ENCODE peak calls at places on chromosomes 5 and 9, in seven cellular contexts. J is SW 1271; O is Calu3; Z is hepatic stellate cell; L is NCI-H1092 treated with DMSO at 0.1 percent for 48 hours; C is stimulated activated CD4-positive, alpha-beta T cell treated with anti-CD3 and anti-CD28 coated beads, Interleukin-2, amount 100 ng/mL, for 48 hours; N is nephron progenitor cell. W is an unnamed sample.
A peak's percentile ranks its signal among the peaks of the same experiment; 100 is the strongest.

GRCh38 chr9:106869458-106869857 is 6.5 kb downstream of the ZNF462 start:
- DNase-seq in C (no peak), O (no peak), J (no peak), L (no peak), N (no peak), Z (no peak), W (no peak)

GRCh38 chr9:95736370-95736769 is 139.1 kb upstream of the ERCC6L2 start:
- DNase-seq in C (no peak), O (no peak), J (no peak), L (peak; percentile 14), N (no peak), Z (no peak), W (no peak)

GRCh38 chr5:77326142-77326541 is 115.7 kb downstream of the PDE8B start:
- DNase-seq in N (no peak), C (no peak), J (no peak), O (no peak), Z (no peak), L (no peak), W (no peak)

GRCh38 chr5:33565304-33565703 is 124.5 kb downstream of the TARS1 start:
- DNase-seq in J (no peak), L (no peak), O (no peak), Z (no peak), C (no peak), N (no peak), W (peak; percentile 86)

GRCh38 chr9:36457836-36458429 is 57.9 kb upstream of the RNF38 start:
- DNase-seq in Z (no peak), O (no peak), L (no peak), J (no peak), C (no peak), N (no peak), W (no peak)

GRCh38 chr5:180327166-180327565 is 26.0 kb downstream of the GFPT2 start:
- DNase-seq in C (no peak), J (no peak), Z (no peak), O (no peak), N (no peak), L (no peak), W (no peak)

GRCh38 chr9:124202447-124202971 is 55.2 kb upstream of the NEK6 start:
- DNase-seq in Z (no peak), J (no peak), C (peak; percentile 74), N (no peak), L (no peak), O (peak; percentile 12), W (no peak)

GRCh38 chr5:2762744-2763532 is 11.5 kb upstream of the IRX2 start:
- DNase-seq in J (no peak), Z (no peak), O (no peak), C (no peak), N (no peak), L (no peak), W (no peak)

GRCh38 chr5:95940758-95941682 is 20.6 kb downstream of the ELL2 start:
- DNase-seq in C (no peak), O (no peak), J (no peak), Z (no peak), N (peak; percentile 31), L (no peak), W (no peak)

GRCh38 chr5:44952376-44952775 is 143.6 kb downstream of the MRPS30 start:
- DNase-seq in O (peak; percentile 37), Z (peak; percentile 1), N (peak; percentile 15), L (peak; percentile 28), C (no peak), J (peak; percentile 32), W (peak; percentile 36)

GRCh38 chr5:114319821-114320220 is 42.0 kb upstream of the KCNN2 start:
- DNase-seq in Z (no peak), L (no peak), O (no peak), C (no peak), N (no peak), J (no peak), W (no peak)

GRCh38 chr5:59562756-59563389 is 330.7 kb downstream of the PDE4D start:
- DNase-seq in O (peak; percentile 81), L (no peak), N (peak; percentile 8), J (no peak), Z (no peak), C (no peak), W (peak; percentile 63)

W was measured in body of pancreas.